ENCODE peak calls at places on chromosomes 1 and 21, in four cellular contexts. T, Q, Z and O are unnamed samples.

GRCh38 chr1:43843684-43844083 is 89.9 kb upstream of the ARTN start:
- DNase-seq in T (no peak), Z (no peak), Q (no peak), O (no peak)

GRCh38 chr1:22056043-22056442 is 3.5 kb downstream of the CDC42 start:
- DNase-seq in Q (no peak), Z (no peak), T (no peak), O (no peak)

GRCh38 chr1:9289090-9289534 is 3.6 kb upstream of the SPSB1 start:
- DNase-seq in Q (peak), T (peak), Z (no peak), O (peak)

GRCh38 chr1:243623831-243624230 is 226.2 kb downstream of the AKT3 start:
- DNase-seq in Q (no peak), Z (no peak), T (no peak), O (no peak)

GRCh38 chr21:44490816-44491215 is 35.5 kb downstream of the LRRC3 start:
- DNase-seq in T (no peak), Q (no peak), Z (no peak), O (no peak)

GRCh38 chr1:2124446-2125198 is 70.0 kb downstream of the FAAP20 start:
- DNase-seq in T (no peak), Z (no peak), Q (no peak), O (no peak)

GRCh38 chr1:46761740-46762139 is 37.1 kb upstream of the CYP4B1 start:
- DNase-seq in Q (no peak), Z (no peak), T (no peak), O (no peak)

GRCh38 chr1:165408518-165408917 is 36.4 kb downstream of the RXRG start:
- DNase-seq in T (peak), Z (no peak), Q (no peak), O (peak)

GRCh38 chr1:111739984-111740765 is 980 bp upstream of the INKA2 start:
- DNase-seq in Q (peak), T (peak), Z (no peak), O (peak)

GRCh38 chr1:154686507-154686906 is 78.5 kb upstream of the ADAR start:
- DNase-seq in Z (no peak), Q (no peak), T (no peak), O (no peak)

GRCh38 chr1:207186503-207186902 is 82.5 kb downstream of the C4BPA start:
- DNase-seq in Q (no peak), T (no peak), Z (no peak), O (no peak)

GRCh38 chr1:17347769-17348592 is 24.0 kb upstream of the PADI6 start:
- DNase-seq in T (no peak), Q (no peak), Z (no peak), O (no peak)

GRCh38 chr1:237910834-237911233 is 20.1 kb upstream of the ZP4 start:
- DNase-seq in T (no peak), Z (no peak), Q (no peak), O (no peak)

GRCh38 chr21:44962481-44962966 is 22.7 kb downstream of the SLX9 start:
- DNase-seq in Z (peak), T (no peak), Q (no peak), O (no peak)

GRCh38 chr1:151510614-151510956 is 602 bp upstream of the CGN start:
- DNase-seq in Z (no peak), T (no peak), Q (no peak), O (no peak)

GRCh38 chr1:111275079-111275478 is 15.6 kb upstream of the CHIA start:
- DNase-seq in Z (peak), Q (peak), T (no peak), O (no peak)

GRCh38 chr1:26700711-26701110 is 4.9 kb downstream of the ARID1A start:
- DNase-seq in T (no peak), Q (no peak), Z (no peak), O (no peak)

GRCh38 chr21:45494851-45495680 is 47.2 kb downstream of the SLC19A1 start:
- DNase-seq in Z (no peak), Q (no peak), T (no peak), O (no peak)

GRCh38 chr1:9042272-9042671 is 16.0 kb upstream of the SLC2A7 start:
- DNase-seq in Q (no peak), T (no peak), Z (no peak), O (no peak)

GRCh38 chr1:26820784-26821269 is 5.7 kb upstream of the ZDHHC18 start:
- DNase-seq in Q (no peak), Z (no peak), T (peak), O (no peak)

GRCh38 chr1:98981917-98982513 is 22.6 kb downstream of the PLPPR5 start:
- DNase-seq in Z (no peak), Q (no peak), T (no peak), O (no peak)

GRCh38 chr1:31703431-31704260 is at the start of gene COL16A1:
- DNase-seq in T (peak), Q (peak), Z (no peak), O (no peak)

GRCh38 chr1:225427249-225428065 is at the start of gene LBR:
- DNase-seq in T (no peak), Q (peak), Z (no peak), O (no peak)

GRCh38 chr1:206115791-206116190 is 1.4 kb downstream of the AVPR1B start:
- DNase-seq in Q (no peak), Z (no peak), T (no peak), O (no peak)

GRCh38 chr1:223062177-223062576 is 80.9 kb downstream of the TLR5 start:
- DNase-seq in Z (no peak), T (no peak), Q (no peak), O (no peak)

GRCh38 chr1:226950316-226950715 is 10.2 kb downstream of the COQ8A start:
- DNase-seq in Q (no peak), T (no peak), Z (no peak), O (no peak)

GRCh38 chr1:175287377-175287776 is 94.8 kb upstream of the KIAA0040 start:
- DNase-seq in Z (no peak), T (peak), Q (no peak), O (no peak)

GRCh38 chr1:82185084-82185483 is 384.4 kb downstream of the ADGRL2 start:
- DNase-seq in Q (no peak), Z (no peak), T (no peak), O (no peak)

DNA sequence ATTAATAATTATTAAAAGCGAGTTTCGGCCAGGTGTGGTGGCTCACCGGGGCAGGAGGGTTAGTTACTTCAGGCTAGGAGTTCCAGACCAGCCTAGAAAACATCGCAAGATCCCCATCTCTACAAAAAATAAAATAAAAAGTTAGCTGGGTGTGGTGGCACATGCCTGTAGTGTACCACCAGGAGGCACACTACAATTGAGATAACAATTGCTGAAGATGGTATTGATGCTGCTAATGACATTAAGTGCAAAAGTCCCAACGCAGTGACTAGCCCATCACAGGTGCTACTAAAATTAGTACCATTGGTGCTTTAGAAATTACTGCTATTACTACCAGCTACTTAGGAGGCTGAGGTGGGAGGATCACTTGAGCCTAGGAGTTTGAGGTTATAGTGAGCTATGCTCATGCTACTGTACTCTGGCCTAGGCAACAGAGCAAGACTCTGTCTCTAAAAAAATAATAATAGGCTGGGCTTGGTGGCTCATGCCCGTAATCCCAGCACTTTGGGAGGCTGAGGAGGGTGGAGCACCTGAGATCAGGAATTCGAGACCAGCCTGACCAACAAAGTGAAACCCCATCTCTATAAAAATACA is 156.6 kb downstream of the GREM2 start:
- DNase-seq in Z (no peak), T (no peak), Q (no peak), O (peak)
- TF ChIP-seq CTCF in Z (peak), T (peak), Q (no peak), O (peak)

GRCh38 chr1:29256395-29256794 is 20.1 kb downstream of the PTPRU start:
- DNase-seq in T (no peak), Q (no peak), Z (no peak), O (no peak)
- TF ChIP-seq CTCF in T (no peak), Q (no peak), Z (no peak), O (no peak)

DNA sequence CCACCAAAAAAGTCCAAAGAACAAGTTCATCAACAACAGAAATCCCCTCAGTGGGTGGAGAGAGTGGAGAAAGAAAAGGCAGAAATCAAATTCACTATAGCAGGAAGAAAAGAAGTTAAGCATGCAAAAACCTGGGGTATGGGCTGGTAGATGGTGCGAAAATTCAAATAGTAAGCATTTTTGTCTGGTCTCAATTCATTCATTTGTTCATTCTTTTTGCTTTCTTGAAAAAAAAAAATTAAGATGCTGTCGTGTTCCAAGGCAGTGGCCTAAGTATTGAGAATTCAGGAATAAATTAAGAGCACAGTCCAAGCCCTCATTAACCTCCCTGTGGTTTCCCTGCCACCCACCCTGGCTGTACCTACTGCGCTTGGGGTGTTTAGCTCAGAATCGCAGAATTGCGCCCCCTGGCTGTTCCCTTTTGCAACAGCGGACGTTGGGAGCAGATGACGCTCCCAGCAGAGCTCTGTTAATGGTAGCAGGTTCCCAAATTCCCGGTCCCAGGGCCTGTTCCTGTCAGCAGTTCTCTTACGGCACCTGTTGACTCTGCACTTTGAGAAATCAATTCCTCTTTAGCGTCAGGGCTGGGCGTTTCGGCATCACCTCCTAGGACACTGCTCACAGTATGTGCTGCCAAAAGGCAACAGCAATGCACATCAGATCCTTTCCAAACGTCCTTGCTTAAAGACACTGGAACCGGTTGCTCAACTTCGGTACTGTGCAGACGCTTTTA is 34.0 kb upstream of the SSX2IP start:
- DNase-seq in T (peak), Q (no peak), Z (no peak), O (no peak)
- TF ChIP-seq CTCF in T (peak), Q (no peak), Z (no peak), O (peak)

GRCh38 chr1:15390667-15391066 is 19.0 kb upstream of the EFHD2 start:
- DNase-seq in Q (no peak), Z (no peak), T (no peak), O (no peak)
- TF ChIP-seq CTCF in Q (no peak), Z (no peak), T (no peak), O (no peak)